ENCODE peak calls at places on chromosomes 6 and 20, in nine cellular contexts. D is GM20000, E is glutamatergic neuron, J is WTC11, V is transverse colon, C is vagina, A is GM13976, N is IMR-90, W is cardiac muscle cell. O is an unnamed sample.

GRCh38 chr6:42345696-42346416 is 105.9 kb downstream of the TRERF1 start:
- DNase-seq in D (no peak), E (no peak), J (no peak), V (no peak), C (no peak), A (no peak), N (no peak), W (no peak), O (no peak)

GRCh38 chr6:47603227-47603626 is 95.2 kb upstream of the ADGRF4 start:
- DNase-seq in D (no peak), E (no peak), J (no peak), V (no peak), C (no peak), A (no peak), N (no peak), W (no peak), O (no peak)

GRCh38 chr6:57327311-57327710 is 9.9 kb downstream of the PRIM2 start:
- DNase-seq in D (no peak), E (no peak), J (no peak), V (no peak), C (no peak), A (no peak), N (no peak), W (no peak), O (no peak)

GRCh38 chr6:26022166-26022510 is 59.5 kb downstream of the TRIM38 start:
- DNase-seq in D (peak), E (peak), J (no peak), V (peak), C (no peak), A (peak), N (peak), W (peak), O (no peak)

GRCh38 chr6:144063246-144063743 is 32.1 kb downstream of the SF3B5 start:
- DNase-seq in D (no peak), E (no peak), J (no peak), V (peak), C (no peak), A (no peak), N (no peak), W (no peak), O (no peak)

GRCh38 chr20:36493801-36494114 is 47.6 kb upstream of the MYL9 start:
- DNase-seq in D (no peak), E (no peak), J (no peak), V (peak), C (no peak), A (no peak), N (peak), W (no peak), O (no peak)

GRCh38 chr6:41122373-41122772 is 31.8 kb downstream of the TREML1 start:
- DNase-seq in D (no peak), E (no peak), J (no peak), V (no peak), C (no peak), A (no peak), N (peak), W (no peak), O (no peak)

GRCh38 chr20:57718490-57719009 is 8.7 kb upstream of the PMEPA1 start:
- DNase-seq in D (peak), E (peak), J (peak), V (peak), C (no peak), A (peak), N (peak), W (peak), O (peak)

GRCh38 chr20:25178563-25179438 is 16.7 kb upstream of the ENTPD6 start:
- DNase-seq in D (peak), E (no peak), J (no peak), V (no peak), C (no peak), A (peak), N (peak), W (peak), O (no peak)

GRCh38 chr6:140833396-140833795 is 1299.3 kb upstream of the GJE1 start:
- DNase-seq in D (no peak), E (no peak), J (no peak), V (no peak), C (no peak), A (no peak), N (no peak), W (no peak), O (no peak)

GRCh38 chr20:24981282-24981681 is 11.3 kb downstream of the APMAP start:
- DNase-seq in D (no peak), E (no peak), J (no peak), V (no peak), C (no peak), A (no peak), N (no peak), W (no peak), O (no peak)

GRCh38 chr6:139686308-139686707 is 311.9 kb upstream of the CITED2 start:
- DNase-seq in D (no peak), E (no peak), J (no peak), V (no peak), C (no peak), A (no peak), N (no peak), W (no peak), O (no peak)

GRCh38 chr20:10020937-10021336 is 13.8 kb upstream of the ANKEF1 start:
- DNase-seq in D (no peak), E (no peak), J (no peak), V (no peak), C (no peak), A (no peak), N (no peak), W (no peak), O (no peak)

GRCh38 chr20:21174425-21175239 is 48.8 kb downstream of the KIZ start:
- DNase-seq in D (no peak), E (no peak), J (no peak), V (no peak), C (no peak), A (no peak), N (no peak), W (no peak), O (no peak)

GRCh38 chr20:44468044-44468782 is 7.5 kb upstream of the TTPAL start:
- DNase-seq in D (no peak), E (no peak), J (no peak), V (no peak), C (no peak), A (no peak), N (no peak), W (no peak), O (no peak)

GRCh38 chr20:14902432-14903089 is 565.1 kb upstream of the FLRT3 start:
- DNase-seq in D (peak), E (no peak), J (no peak), V (no peak), C (no peak), A (no peak), N (no peak), W (no peak), O (no peak)

GRCh38 chr20:48812600-48813445 is 15.0 kb downstream of the PREX1 start:
- DNase-seq in D (no peak), E (no peak), J (no peak), V (no peak), C (no peak), A (no peak), N (no peak), W (no peak), O (no peak)

GRCh38 chr20:10218536-10219451 is at the start of gene SNAP25:
- DNase-seq in D (peak), E (peak), J (peak), V (peak), C (no peak), A (peak), N (peak), W (peak), O (peak)

GRCh38 chr6:42295181-42295580 is 77.5 kb upstream of the MRPS10 start:
- DNase-seq in D (no peak), E (no peak), J (no peak), V (no peak), C (no peak), A (no peak), N (no peak), W (no peak), O (no peak)

GRCh38 chr6:6785163-6785521 is 196.6 kb downstream of the LY86 start:
- DNase-seq in D (no peak), E (no peak), J (no peak), V (no peak), C (no peak), A (no peak), N (no peak), W (no peak), O (no peak)

GRCh38 chr20:13401596-13401995 is 180.5 kb downstream of the ISM1 start:
- DNase-seq in D (no peak), E (no peak), J (no peak), V (no peak), C (no peak), A (no peak), N (no peak), W (no peak), O (no peak)

GRCh38 chr20:50320910-50321796 is 130.5 kb downstream of the CEBPB start:
- DNase-seq in D (no peak), E (peak), J (peak), V (peak), C (no peak), A (no peak), N (peak), W (peak), O (peak)

GRCh38 chr6:110951986-110952794 is 6.3 kb upstream of the GTF3C6 start:
- DNase-seq in D (no peak), E (no peak), J (no peak), V (no peak), C (no peak), A (no peak), N (peak), W (no peak), O (no peak)

GRCh38 chr6:35202066-35202546 is 11.7 kb upstream of the SCUBE3 start:
- DNase-seq in D (no peak), E (no peak), J (no peak), V (no peak), C (no peak), A (no peak), N (no peak), W (no peak), O (no peak)
- TF ChIP-seq CTCF in D (no peak), E (no peak), J (no peak), V (no peak), C (no peak), A (no peak), N (no peak), W (no peak), O (no peak)

GRCh38 chr20:5529331-5530142 is 212.8 kb upstream of the PROKR2 start:
- DNase-seq in D (peak), E (peak), J (peak), V (peak), C (no peak), A (peak), N (peak), W (peak), O (peak)
- TF ChIP-seq CTCF in D (peak), E (peak), J (peak), V (peak), C (peak), A (peak), N (peak), W (peak), O (peak)

DNA sequence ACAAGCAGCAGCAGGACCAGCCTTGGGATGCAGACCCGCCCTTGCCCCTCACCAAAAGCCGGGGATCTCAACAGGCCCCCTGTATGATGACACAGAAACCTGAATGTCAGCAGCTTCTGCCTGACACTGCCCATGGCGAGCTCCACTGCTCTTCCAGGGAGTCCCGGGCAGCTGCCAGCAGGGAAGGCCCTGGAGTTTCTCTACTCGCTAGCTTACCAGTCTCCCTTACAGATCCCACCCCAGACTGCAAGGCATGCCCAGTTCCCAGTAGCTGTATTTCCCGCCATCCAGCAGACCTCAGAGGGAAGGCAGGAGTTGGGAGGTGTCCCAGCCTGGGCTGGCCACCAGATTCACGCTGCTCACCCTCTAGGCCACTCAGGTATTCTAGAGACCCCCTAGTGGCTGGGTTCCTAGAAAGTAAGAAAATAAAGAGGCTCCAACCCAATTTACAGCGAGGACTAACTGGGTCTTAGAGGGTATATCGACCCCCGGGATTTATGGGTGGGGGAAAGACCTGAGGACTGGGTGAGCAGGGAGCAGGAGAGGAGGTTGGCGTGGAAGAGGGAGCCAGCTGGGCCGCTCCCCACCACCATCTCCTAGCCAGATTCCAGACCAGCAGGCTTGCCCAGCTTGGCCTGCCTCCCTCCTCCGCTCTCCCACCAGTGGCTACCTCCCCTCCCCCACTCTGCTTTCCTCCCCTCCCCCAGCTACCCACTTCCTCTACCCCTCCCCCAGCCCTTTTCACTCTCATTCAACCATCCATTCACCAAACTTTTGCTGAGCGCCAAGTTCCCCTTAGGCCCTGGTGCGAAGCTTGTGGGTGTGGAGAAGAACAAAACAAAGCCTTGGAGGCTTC is 9.7 kb upstream of the HMGA1 start:
- DNase-seq in D (no peak), E (no peak), J (peak), V (no peak), C (no peak), A (no peak), N (no peak), W (no peak), O (no peak)
- TF ChIP-seq CTCF in D (no peak), E (peak), J (no peak), V (no peak), C (no peak), A (no peak), N (no peak), W (no peak), O (no peak)

GRCh38 chr6:44253307-44254101 is 3.8 kb downstream of the SLC35B2 start:
- DNase-seq in D (no peak), E (peak), J (peak), V (peak), C (no peak), A (no peak), N (no peak), W (peak), O (no peak)
- TF ChIP-seq CTCF in D (peak), E (peak), J (peak), V (peak), C (no peak), A (peak), N (peak), W (peak), O (peak)

GRCh38 chr20:59955131-59955796 is 3.0 kb upstream of the CDH26 start:
- DNase-seq in D (no peak), E (no peak), J (no peak), V (no peak), C (no peak), A (peak), N (no peak), W (no peak), O (no peak)
- TF ChIP-seq CTCF in D (no peak), E (no peak), J (no peak), V (peak), C (no peak), A (no peak), N (peak), W (no peak), O (peak)

DNA sequence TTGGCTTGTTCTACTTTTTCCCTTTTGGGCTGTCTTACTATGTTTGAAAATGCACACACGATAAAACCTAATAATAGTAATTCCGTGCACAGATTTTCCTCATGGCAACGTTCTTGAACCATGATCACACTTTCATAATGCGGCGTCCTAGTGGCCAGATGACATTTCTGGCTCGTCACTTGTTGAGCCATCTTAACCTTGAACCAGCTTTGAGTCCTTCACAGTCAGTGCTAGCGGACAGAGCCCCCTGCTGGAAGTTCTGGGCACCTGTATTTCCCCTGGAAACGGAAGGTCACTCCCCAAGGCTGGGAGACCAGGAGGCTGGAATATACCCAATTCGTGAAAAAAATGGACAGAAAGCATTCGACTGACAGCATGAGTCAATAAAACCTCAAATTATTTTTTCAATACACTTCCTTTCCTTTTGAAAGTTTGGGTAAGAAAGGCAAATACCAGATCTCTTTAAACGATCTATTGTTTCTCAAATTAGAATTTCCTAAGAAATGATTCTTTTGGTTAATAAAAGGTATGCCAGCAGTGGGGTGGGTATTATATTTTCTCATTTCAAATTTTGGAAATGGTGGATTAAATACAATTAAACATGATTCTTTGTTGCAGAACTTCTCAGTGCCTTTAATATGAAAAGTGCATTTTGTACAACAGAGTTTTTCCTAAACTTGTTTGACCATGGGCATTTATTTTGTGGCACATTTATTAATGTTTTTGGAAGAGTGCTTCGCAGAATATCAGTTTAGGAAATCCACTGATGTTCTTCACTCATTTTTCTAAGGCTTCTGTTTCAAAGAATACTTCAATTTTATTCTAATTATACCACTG is 542.3 kb downstream of the QKI start:
- DNase-seq in D (peak), E (peak), J (peak), V (peak), C (no peak), A (peak), N (peak), W (peak), O (no peak)
- TF ChIP-seq CTCF in D (peak), E (peak), J (peak), V (peak), C (peak), A (peak), N (peak), W (peak), O (peak)

GRCh38 chr6:169746556-169746955 is 4.8 kb downstream of the DYNLT2 start:
- DNase-seq in D (no peak), E (no peak), J (no peak), V (no peak), C (no peak), A (no peak), N (no peak), W (no peak), O (no peak)
- TF ChIP-seq CTCF in D (no peak), E (no peak), J (no peak), V (no peak), C (no peak), A (no peak), N (no peak), W (no peak), O (no peak)

DNA sequence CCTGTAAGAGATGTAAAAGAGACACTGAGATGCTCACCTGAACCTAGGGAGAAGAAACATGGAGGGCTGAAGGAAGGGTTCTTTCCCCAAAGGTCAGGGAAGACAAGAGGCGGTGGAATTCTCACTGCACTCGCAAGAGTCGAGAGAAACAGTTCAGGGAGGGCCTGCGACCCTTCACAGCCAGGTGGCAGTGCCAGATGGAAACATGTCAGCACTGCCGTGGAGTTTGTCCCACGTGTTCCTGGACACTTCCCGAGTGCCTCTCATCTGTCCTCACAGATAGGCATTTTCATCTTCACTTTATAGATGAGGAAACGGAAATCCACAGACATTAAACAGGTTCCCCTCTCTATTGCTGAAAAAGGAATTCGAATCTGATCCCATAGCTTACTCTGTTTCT is 70.4 kb upstream of the SYNJ2 start:
- DNase-seq in D (no peak), E (peak), J (no peak), V (no peak), C (no peak), A (no peak), N (no peak), W (no peak), O (no peak)
- TF ChIP-seq CTCF in D (no peak), E (no peak), J (no peak), V (peak), C (no peak), A (no peak), N (no peak), W (no peak), O (peak)

GRCh38 chr20:54097236-54097529 is 26.8 kb upstream of the BCAS1 start:
- DNase-seq in D (no peak), E (no peak), J (no peak), V (no peak), C (no peak), A (no peak), N (no peak), W (no peak), O (no peak)

GRCh38 chr20:54094268-54094580 is 23.8 kb upstream of the BCAS1 start:
- DNase-seq in D (no peak), E (no peak), J (no peak), V (no peak), C (no peak), A (no peak), N (no peak), W (no peak), O (no peak)

GRCh38 chr20:54093423-54094267 is 23.3 kb upstream of the BCAS1 start:
- DNase-seq in D (no peak), E (no peak), J (no peak), V (no peak), C (no peak), A (no peak), N (no peak), W (no peak), O (no peak)

GRCh38 chr20:54098044-54098443 is 27.6 kb upstream of the BCAS1 start:
- DNase-seq in D (no peak), E (no peak), J (no peak), V (no peak), C (no peak), A (no peak), N (no peak), W (no peak), O (no peak)

GRCh38 chr20:54095824-54096223 is 25.4 kb upstream of the BCAS1 start:
- DNase-seq in D (no peak), E (no peak), J (no peak), V (no peak), C (no peak), A (no peak), N (no peak), W (no peak), O (no peak)
- TF ChIP-seq CTCF in D (no peak), E (no peak), J (no peak), V (no peak), C (no peak), A (no peak), N (no peak), W (no peak), O (no peak)

GRCh38 chr6:13147396-13148181 is 180.7 kb downstream of the TBC1D7 start:
- DNase-seq in D (no peak), E (no peak), J (no peak), V (no peak), C (no peak), A (no peak), N (no peak), W (no peak), O (no peak)
- TF ChIP-seq CTCF in D (no peak), E (no peak), J (no peak), V (no peak), C (no peak), A (no peak), N (no peak), W (no peak), O (no peak)

O was measured in osteocyte.